ENCODE peak calls at places on chromosomes 13 and 19, in seven cellular contexts. G is fibroblast of mammary gland, H is stomach, S is progenitor cell of endocrine pancreas, L is heart right ventricle, C is IMR-90, B is GM23338. I is an unnamed sample.

GRCh38 chr13:59363950-59364349 is 799.8 kb downstream of the DIAPH3 start:
- DNase-seq in H (no peak), L (no peak), C (no peak), S (no peak), B (no peak), G (no peak), I (no peak)

GRCh38 chr13:49533586-49534269 is 38.0 kb downstream of the PHF11 start:
- DNase-seq in G (no peak), H (no peak), S (no peak), L (no peak), C (no peak), B (no peak), I (no peak)

GRCh38 chr13:29566864-29567263 is 28.6 kb downstream of the SLC7A1 start:
- DNase-seq in S (no peak), G (no peak), C (no peak), H (no peak), L (no peak), B (no peak), I (no peak)

GRCh38 chr19:3606690-3607289 is at the start of gene TBXA2R:
- DNase-seq in S (no peak), H (peak; percentile 64), B (peak; percentile 63), L (peak; percentile 84), G (peak; percentile 49), C (peak; percentile 43), I (peak; percentile 67)

GRCh38 chr19:49614096-49614857 is 23.3 kb downstream of the PRR12 start:
- DNase-seq in C (peak; percentile 91), B (no peak), G (peak; percentile 96), H (no peak), L (no peak), S (no peak), I (no peak)

GRCh38 chr19:46218160-46218559 is 11.4 kb upstream of the IGFL1 start:
- DNase-seq in G (peak; percentile 37), L (no peak), B (peak; percentile 88), C (peak; percentile 6), H (no peak), S (peak; percentile 62), I (no peak)

GRCh38 chr19:48539503-48540096 is 12.4 kb upstream of the SULT2B1 start:
- DNase-seq in S (no peak), B (no peak), C (peak; percentile 82), G (peak; percentile 79), H (peak; percentile 53), L (no peak), I (no peak)

GRCh38 chr13:44837250-44837649 is 152.0 kb downstream of the NUFIP1 start:
- DNase-seq in B (no peak), G (peak; percentile 58), H (no peak), S (no peak), L (no peak), C (peak; percentile 78), I (no peak)

GRCh38 chr13:51995677-51996551 is 15.3 kb downstream of the ATP7B start:
- DNase-seq in B (peak; percentile 33), C (no peak), L (peak; percentile 29), G (no peak), S (no peak), H (peak; percentile 74), I (no peak)

GRCh38 chr13:35720290-35720689 is 243.8 kb upstream of the MAB21L1 start:
- DNase-seq in C (no peak), G (no peak), H (no peak), B (no peak), L (no peak), S (no peak), I (no peak)

GRCh38 chr19:8174706-8175105 is 25.3 kb upstream of the FBN3 start:
- DNase-seq in L (no peak), G (peak; percentile 14), B (no peak), H (no peak), S (no peak), C (peak; percentile 31), I (no peak)

GRCh38 chr13:102977471-102977870 is 88.7 kb downstream of the SLC10A2 start:
- DNase-seq in H (no peak), C (no peak), B (no peak), L (no peak), G (peak; percentile 63), S (no peak), I (no peak)

GRCh38 chr13:60229708-60230272 is 66.1 kb upstream of the DIAPH3 start:
- DNase-seq in G (no peak), H (no peak), S (no peak), C (no peak), L (no peak), B (no peak), I (no peak)

GRCh38 chr13:106376411-106377112 is 158.9 kb downstream of the EFNB2 start:
- DNase-seq in G (peak; percentile 98), H (peak; percentile 61), B (peak; percentile 30), L (no peak), S (no peak), C (peak; percentile 95), I (no peak)

GRCh38 chr13:41568990-41569387 is 111.6 kb downstream of the RGCC start:
- DNase-seq in S (no peak), C (peak; percentile 70), L (no peak), B (no peak), H (no peak), G (peak; percentile 67), I (no peak)

DNA sequence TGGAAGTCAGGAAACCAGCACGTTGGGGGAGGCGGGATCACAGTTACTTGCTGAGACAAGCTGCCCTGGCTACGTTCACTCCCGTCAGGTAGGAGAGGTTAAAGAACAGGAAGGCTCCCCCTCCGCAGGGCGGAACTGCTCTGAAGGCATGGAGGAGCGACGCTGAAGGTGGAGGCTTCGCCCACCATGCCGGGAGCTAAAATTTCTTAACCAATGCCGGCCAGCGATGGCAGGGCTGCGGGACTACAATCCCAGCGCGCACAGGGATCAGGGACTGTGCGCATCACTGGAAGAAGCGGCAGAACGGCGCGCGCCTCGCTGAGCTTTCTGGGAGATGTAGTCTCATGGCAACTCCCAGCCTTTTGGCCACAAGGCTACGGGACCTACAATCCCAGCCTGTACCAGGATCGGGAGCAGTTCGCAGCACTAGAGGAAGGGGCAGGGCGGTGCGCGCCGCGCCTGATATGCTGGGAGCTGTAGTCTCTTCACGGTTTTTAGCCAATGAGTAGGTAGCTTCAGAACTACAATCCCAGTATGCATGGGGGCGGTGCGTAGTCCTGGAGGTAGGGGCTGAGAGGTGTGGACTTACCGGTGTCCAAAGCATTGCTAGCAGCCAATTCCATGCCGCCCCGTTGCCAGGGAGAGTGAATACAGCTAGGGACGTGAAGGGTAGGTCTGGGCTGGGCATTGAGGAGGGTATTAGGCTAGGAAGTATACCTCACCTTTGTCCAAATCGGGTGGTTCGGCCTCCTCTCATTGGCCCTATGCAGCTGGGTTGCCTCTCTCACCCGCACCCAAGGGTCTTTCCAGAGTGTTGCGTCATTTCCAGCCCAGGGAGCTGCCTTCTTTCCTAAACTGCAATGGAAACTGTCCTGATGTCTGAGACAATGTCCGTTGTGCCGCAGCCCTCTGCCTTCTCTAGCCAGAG is 12.8 kb upstream of the ZNF682 start:
- DNase-seq in B (peak; percentile 99), H (peak; percentile 97), G (peak; percentile 96), S (peak; percentile 92), L (peak; percentile 93), C (peak; percentile 96), I (peak; percentile 92)
- TF ChIP-seq CTCF in B (peak; percentile 3), H (peak; percentile 35), G (no peak), S (peak; percentile 22), L (no peak), C (no peak), I (no peak)

GRCh38 chr19:23436944-23437343 is 41.7 kb upstream of the ZNF91 start:
- DNase-seq in G (peak; percentile 2), C (no peak), H (no peak), S (no peak), L (no peak), B (peak; percentile 63), I (no peak)
- TF ChIP-seq CTCF in G (peak; percentile 28), C (no peak), H (no peak), S (no peak), L (no peak), B (peak; percentile 26), I (no peak)

DNA sequence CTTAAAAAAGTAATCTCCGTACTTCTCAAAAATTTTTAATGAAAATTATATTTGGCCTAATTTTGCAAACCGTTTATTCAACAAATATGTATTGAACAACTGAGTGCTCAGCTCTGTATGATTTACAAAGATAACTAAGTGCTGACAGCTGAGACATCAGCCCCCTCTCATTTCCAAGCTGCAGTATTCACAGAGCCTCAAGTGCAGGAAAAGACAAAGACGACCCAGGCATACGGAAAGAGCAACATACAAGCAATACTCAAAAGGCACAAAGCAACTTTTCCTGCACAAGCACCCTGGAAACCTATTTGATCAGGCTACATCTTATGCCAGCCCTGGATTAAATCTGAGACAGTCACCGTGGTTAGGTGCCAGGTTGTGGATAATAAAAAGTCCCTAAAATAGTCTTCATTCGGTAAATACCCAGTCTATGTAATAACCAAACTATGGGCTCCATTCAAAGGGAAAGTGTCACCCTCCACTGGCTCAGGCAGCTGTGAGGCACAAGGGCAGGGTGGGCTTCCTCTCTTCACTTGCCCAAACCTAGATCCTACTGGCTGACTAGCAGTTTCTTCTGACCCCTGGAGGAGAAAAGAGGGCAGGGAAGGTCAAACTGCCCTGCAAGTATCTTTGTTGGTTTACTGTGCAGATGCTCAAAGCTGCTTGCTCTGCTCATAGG is 65.5 kb downstream of the TBC1D4 start:
- DNase-seq in S (no peak), H (no peak), B (peak; percentile 40), G (peak; percentile 20), L (no peak), C (no peak), I (no peak)
- TF ChIP-seq CTCF in S (no peak), H (no peak), B (peak; percentile 37), G (no peak), L (no peak), C (no peak), I (no peak)

GRCh38 chr19:11381535-11382369 is 2.4 kb downstream of the EPOR start:
- DNase-seq in B (peak; percentile 96), G (peak; percentile 93), S (peak; percentile 38), L (peak; percentile 79), H (peak; percentile 68), C (peak; percentile 88), I (peak; percentile 77)
- TF ChIP-seq CTCF in B (peak; percentile 80), G (peak; percentile 2), S (no peak), L (no peak), H (no peak), C (peak; percentile 23), I (no peak)

DNA sequence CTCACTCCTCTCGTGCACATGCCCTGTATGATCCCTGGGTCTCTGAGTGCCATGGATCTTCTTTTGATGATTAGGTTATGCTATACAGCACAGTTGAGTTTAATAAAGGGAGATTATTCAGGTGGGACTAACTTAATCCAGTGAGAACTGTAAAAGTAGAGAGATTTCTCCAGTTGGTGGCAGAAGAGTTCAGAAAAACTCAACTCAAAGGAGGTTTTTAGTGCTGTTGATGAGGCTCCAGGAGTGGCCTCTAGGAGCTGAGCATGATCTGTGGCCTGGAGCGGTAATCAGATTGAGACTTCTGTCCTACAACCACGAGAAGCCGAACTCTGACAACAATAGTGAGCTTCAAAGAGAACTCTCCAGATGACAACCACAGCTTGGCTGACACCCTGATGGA is 413.5 kb downstream of the ZNF536 start:
- DNase-seq in L (no peak), S (no peak), C (no peak), H (no peak), G (no peak), B (peak; percentile 30), I (no peak)
- TF ChIP-seq CTCF in L (peak; percentile 9), S (no peak), C (no peak), H (no peak), G (no peak), B (peak; percentile 29), I (no peak)

GRCh38 chr19:12751635-12752034 is at the start of gene BEST2:
- DNase-seq in H (no peak), B (peak; percentile 83), S (no peak), C (no peak), G (no peak), L (no peak), I (no peak)
- TF ChIP-seq CTCF in H (no peak), B (no peak), S (no peak), C (no peak), G (no peak), L (no peak), I (no peak)

GRCh38 chr19:43430142-43430710 is 15.5 kb downstream of the TEX101 start:
- DNase-seq in C (no peak), S (no peak), G (no peak), H (no peak), L (no peak), B (peak; percentile 75), I (no peak)
- TF ChIP-seq CTCF in C (peak; percentile 9), S (peak; percentile 46), G (no peak), H (no peak), L (no peak), B (peak; percentile 70), I (peak; percentile 23)

I was measured in glutamatergic neuron.